ENCODE peak calls at places on chromosome 21, in four cellular contexts. N, S, J and L are unnamed samples.

GRCh38 chr21:44831227-44831626 is 13.4 kb upstream of the SUMO3 start:
- DNase-seq in N (no peak), S (no peak), J (no peak), L (no peak)

GRCh38 chr21:31364265-31364945 is 20.3 kb upstream of the TIAM1 start:
- DNase-seq in N (no peak), S (no peak), J (no peak), L (no peak)

GRCh38 chr21:26909972-26910371 is 56.9 kb downstream of the ADAMTS5 start:
- DNase-seq in N (peak; percentile 48), S (no peak), J (no peak), L (no peak)

GRCh38 chr21:40512590-40512989 is 334.4 kb downstream of the DSCAM start:
- DNase-seq in N (no peak), S (no peak), J (no peak), L (no peak)

GRCh38 chr21:35149698-35150097 is 100.6 kb upstream of the RUNX1 start:
- DNase-seq in N (no peak), S (no peak), J (no peak), L (no peak)

GRCh38 chr21:42799516-42799915 is 79.8 kb downstream of the WDR4 start:
- DNase-seq in N (peak; percentile 39), S (no peak), J (no peak), L (no peak)

GRCh38 chr21:45280969-45281368 is 6.7 kb downstream of the POFUT2 start:
- DNase-seq in N (no peak), S (no peak), J (no peak), L (no peak)

GRCh38 chr21:21387891-21388290 is 389.7 kb downstream of the NCAM2 start:
- DNase-seq in N (no peak), S (no peak), J (no peak), L (no peak)

GRCh38 chr21:44052071-44052829 is 40.1 kb downstream of the TRAPPC10 start:
- DNase-seq in N (peak; percentile 41), S (no peak), J (no peak), L (no peak)

GRCh38 chr21:15686506-15686905 is 43.3 kb upstream of the USP25 start:
- DNase-seq in N (no peak), S (no peak), J (no peak), L (no peak)

GRCh38 chr21:15853126-15853525 is 123.3 kb downstream of the USP25 start:
- DNase-seq in N (no peak), S (no peak), J (no peak), L (no peak)

GRCh38 chr21:42845296-42845965 is 33.9 kb downstream of the WDR4 start:
- DNase-seq in N (no peak), S (peak; percentile 54), J (no peak), L (peak; percentile 70)

GRCh38 chr21:35254006-35254751 is 205.1 kb upstream of the RUNX1 start:
- DNase-seq in N (no peak), S (peak; percentile 50), J (no peak), L (no peak)